ENCODE peak calls at places on chromosomes 5 and 9, in five cellular contexts. C is A549, L is IMR-90, W is HepG2, D is H1. O is an unnamed sample.

GRCh38 chr5:180172447-180173197 is 36.4 kb downstream of the RASGEF1C start:
- DNase-seq in C (no peak), L (no peak), W (peak), D (no peak), O (no peak)

GRCh38 chr5:75510417-75510835 is 1.0 kb downstream of the CERT1 start:
- DNase-seq in C (no peak), L (peak), W (peak), D (no peak), O (no peak)

GRCh38 chr5:53023969-53024368 is 34.8 kb downstream of the ITGA2 start:
- DNase-seq in C (peak), L (peak), W (no peak), D (no peak), O (no peak)

GRCh38 chr9:128987800-128988199 is 40.3 kb downstream of the NUP188 start:
- DNase-seq in C (no peak), L (peak), W (no peak), D (no peak), O (no peak)

GRCh38 chr9:91913986-91914385 is 36.0 kb downstream of the ROR2 start:
- DNase-seq in C (no peak), L (no peak), W (no peak), D (no peak), O (no peak)

GRCh38 chr5:157485340-157485739 is 25.3 kb downstream of the NIPAL4 start:
- DNase-seq in C (no peak), L (no peak), W (peak), D (no peak), O (no peak)

GRCh38 chr9:79129865-79130480 is 441.8 kb upstream of the TLE4 start:
- DNase-seq in C (peak), L (peak), W (peak), D (no peak), O (peak)

GRCh38 chr5:167294861-167295685 is 996.4 kb upstream of the WWC1 start:
- DNase-seq in C (peak), L (peak), W (no peak), D (no peak), O (no peak)

GRCh38 chr9:108634164-108634563 is 221.6 kb downstream of the ACTL7B start:
- DNase-seq in C (peak), L (no peak), W (no peak), D (no peak), O (no peak)

GRCh38 chr5:101429241-101429640 is 526.2 kb upstream of the ST8SIA4 start:
- DNase-seq in C (no peak), L (peak), W (no peak), D (no peak), O (no peak)

GRCh38 chr5:1348986-1349245 is 4.0 kb upstream of the CLPTM1L start:
- DNase-seq in C (no peak), L (no peak), W (no peak), D (no peak), O (no peak)

GRCh38 chr5:61933787-61934626 is 372.0 kb upstream of the KIF2A start:
- DNase-seq in C (peak), L (peak), W (peak), D (no peak), O (peak)

GRCh38 chr9:1978941-1979340 is 36.2 kb upstream of the SMARCA2 start:
- DNase-seq in C (no peak), L (peak), W (peak), D (no peak), O (no peak)

GRCh38 chr5:1655496-1656270 is 131.9 kb upstream of the LPCAT1 start:
- DNase-seq in C (no peak), L (no peak), W (no peak), D (no peak), O (no peak)

GRCh38 chr5:132483661-132484385 is 6.8 kb downstream of the IRF1 start:
- DNase-seq in C (no peak), L (no peak), W (no peak), D (no peak), O (no peak)

GRCh38 chr5:119597728-119598298 is 31.5 kb upstream of the FAM170A start:
- DNase-seq in C (no peak), L (no peak), W (no peak), D (no peak), O (no peak)

GRCh38 chr9:124511426-124511840 is 4.2 kb upstream of the NR5A1 start:
- DNase-seq in C (no peak), L (no peak), W (peak), D (no peak), O (peak)

GRCh38 chr5:17001418-17001817 is 65.3 kb upstream of the MYO10 start:
- DNase-seq in C (no peak), L (peak), W (no peak), D (no peak), O (no peak)

GRCh38 chr5:121199238-121199999 is 652.3 kb upstream of the FTMT start:
- DNase-seq in C (peak), L (peak), W (no peak), D (no peak), O (no peak)

DNA sequence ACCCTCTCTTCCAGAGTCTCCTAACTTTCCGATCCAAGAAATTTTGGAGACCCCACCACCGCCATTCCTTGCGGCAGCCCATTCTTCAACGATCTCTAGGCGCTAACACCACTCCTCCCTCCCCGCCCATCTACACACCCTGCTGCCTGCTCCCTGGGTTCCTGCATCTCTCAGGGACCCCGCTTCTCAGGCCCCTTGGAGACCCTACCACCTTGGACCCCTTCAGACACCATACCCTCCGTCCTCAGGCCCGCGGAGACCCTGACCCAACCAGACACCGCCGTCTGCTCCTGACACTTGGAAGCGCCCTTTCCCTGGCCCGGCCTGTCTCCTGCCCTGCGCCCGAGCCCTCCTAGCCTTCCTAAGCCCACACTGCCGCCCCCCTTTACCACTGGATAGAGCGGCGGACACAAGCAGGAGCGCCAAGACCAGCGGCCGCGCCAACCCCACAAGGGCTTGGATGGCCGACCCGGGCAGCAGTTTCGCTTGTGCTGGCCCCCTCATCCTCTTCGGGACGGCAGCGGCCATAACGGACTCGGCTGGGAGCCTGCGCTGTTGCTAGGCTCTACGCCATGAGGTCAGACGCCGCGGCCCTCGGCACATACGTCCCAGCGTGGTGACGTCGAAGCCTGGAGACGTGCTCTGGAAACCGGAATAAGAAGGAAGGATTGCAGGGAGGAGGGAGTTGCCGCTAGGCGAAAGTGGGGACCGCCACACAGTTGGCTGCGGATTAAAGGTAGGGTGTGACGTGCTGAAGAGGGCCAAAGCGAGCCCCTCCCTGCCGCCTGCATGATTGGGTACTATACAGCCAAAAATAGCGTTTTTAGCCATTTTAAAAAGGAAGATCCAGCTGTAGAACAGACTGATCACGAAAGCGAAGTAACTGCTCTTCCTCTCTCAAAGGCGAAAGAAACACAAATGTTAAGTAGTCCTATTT is at the start of gene C5orf15:
- DNase-seq in C (peak), L (peak), W (peak), D (peak), O (peak)
- TF ChIP-seq CTCF in C (no peak), L (peak), W (peak), D (no peak), O (no peak)

GRCh38 chr5:148005788-148006520 is 57.8 kb upstream of the SPINK5 start:
- DNase-seq in C (peak), L (peak), W (peak), D (peak), O (peak)
- TF ChIP-seq MAFK in C (no peak), L (no peak), W (no peak), D (no peak), O (no peak)

DNA sequence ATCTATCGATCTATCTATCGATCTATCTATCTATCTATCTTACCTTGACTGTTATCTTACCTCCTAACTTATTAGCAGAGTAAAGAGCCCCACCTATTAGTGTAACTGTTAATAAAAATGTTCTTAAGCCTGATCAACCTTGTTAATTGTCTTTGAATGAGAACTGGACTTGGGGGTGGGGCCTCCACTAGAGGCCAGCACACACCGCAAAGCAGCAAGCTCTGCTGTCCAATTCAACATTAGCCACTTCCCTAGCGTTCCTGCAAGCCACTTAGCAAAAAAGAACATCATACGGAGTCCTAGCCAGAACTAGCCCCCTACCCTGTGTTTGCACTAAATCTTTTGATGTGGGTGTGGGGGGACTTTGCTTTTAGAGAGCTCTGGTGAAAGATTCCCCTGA is 515.8 kb downstream of the KDM4C start:
- DNase-seq in C (peak), L (peak), W (no peak), D (no peak), O (no peak)
- TF ChIP-seq CTCF in C (peak), L (peak), W (peak), D (peak), O (no peak)

GRCh38 chr5:122473138-122473843 is 161.3 kb downstream of the SNCAIP start:
- DNase-seq in C (no peak), L (no peak), W (no peak), D (no peak), O (no peak)

GRCh38 chr5:122473941-122474340 is 161.9 kb downstream of the SNCAIP start:
- DNase-seq in C (no peak), L (no peak), W (no peak), D (no peak), O (no peak)

GRCh38 chr5:122484103-122484502 is 172.1 kb downstream of the SNCAIP start:
- DNase-seq in C (no peak), L (no peak), W (no peak), D (no peak), O (no peak)

GRCh38 chr5:122480146-122480545 is 168.1 kb downstream of the SNCAIP start:
- DNase-seq in C (no peak), L (no peak), W (no peak), D (no peak), O (no peak)

GRCh38 chr5:122478741-122479459 is 166.9 kb downstream of the SNCAIP start:
- DNase-seq in C (peak), L (peak), W (peak), D (no peak), O (no peak)
- TF ChIP-seq MAFK in C (no peak), L (no peak), W (no peak), D (no peak), O (no peak)

GRCh38 chr9:16033921-16034320 is 481.1 kb downstream of the CCDC171 start:
- DNase-seq in C (no peak), L (no peak), W (no peak), D (no peak), O (no peak)

GRCh38 chr9:16039988-16040761 is 487.3 kb downstream of the CCDC171 start:
- DNase-seq in C (peak), L (peak), W (peak), D (no peak), O (no peak)

GRCh38 chr9:16044116-16044881 is 491.5 kb downstream of the CCDC171 start:
- DNase-seq in C (no peak), L (peak), W (no peak), D (no peak), O (no peak)

DNA sequence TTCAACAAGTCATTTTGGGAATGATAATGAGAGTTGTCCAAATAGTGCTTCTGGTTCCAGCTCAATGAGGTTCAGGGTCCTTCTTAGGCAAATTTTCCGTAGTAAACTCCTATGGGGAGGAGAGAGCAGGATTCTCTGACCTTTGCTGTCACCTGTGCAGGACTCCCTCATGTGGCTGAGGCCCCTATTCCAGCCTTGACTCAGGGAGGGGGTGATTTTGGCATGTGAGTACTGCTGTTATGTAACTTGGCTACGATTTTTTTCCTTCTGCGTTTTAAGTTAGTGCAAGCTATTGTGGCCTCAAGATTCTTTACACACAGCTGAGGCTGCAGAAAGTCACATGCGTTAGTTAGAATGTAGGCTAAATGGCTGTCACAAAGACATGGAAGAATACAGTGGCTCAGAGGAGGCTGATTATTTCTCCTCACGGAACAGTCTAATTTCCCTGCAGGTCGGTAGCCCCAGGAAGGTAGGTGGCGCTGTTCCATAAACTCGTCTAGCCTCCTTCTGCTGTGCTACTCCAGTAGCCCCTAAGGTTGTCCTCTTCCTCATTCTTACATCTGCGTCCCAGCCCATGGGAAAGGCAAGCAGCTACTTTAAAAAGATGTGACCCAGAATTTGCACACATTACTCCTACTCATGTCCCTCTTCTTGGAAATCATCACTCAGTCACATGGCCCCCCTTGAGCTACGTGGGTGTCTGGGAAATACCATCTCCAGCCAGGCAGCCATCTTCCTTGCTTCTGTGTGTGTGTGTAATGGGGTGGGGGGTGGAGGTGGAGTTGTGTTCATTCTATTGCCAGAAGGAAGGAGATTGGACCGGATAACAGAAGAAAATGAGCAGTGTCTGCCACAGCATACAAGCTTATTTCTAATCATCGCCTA is 486.5 kb downstream of the CCDC171 start:
- DNase-seq in C (no peak), L (peak), W (peak), D (peak), O (no peak)
- TF ChIP-seq CTCF in C (no peak), L (peak), W (peak), D (peak), O (no peak)

GRCh38 chr9:117644133-117644532 is 60.1 kb upstream of the TLR4 start:
- DNase-seq in C (no peak), L (no peak), W (no peak), D (no peak), O (no peak)
- TF ChIP-seq MAFK in C (no peak), L (no peak), W (no peak), D (no peak), O (no peak)

O was measured in K562.